ENCODE peak calls at places on chromosome 20, in seven cellular contexts. J is NCI-H748 treated with DMSO at 0.1 percent for 48 hours; V is HTR-8/SVneo; Q is activated CD4-positive, alpha-beta T cell treated with anti-CD3 and anti-CD28 coated beads, Interleukin-2, amount 50 U/mL, for 24 hours; T is T-helper 1 cell; D is stimulated activated CD8-positive, alpha-beta memory T cell treated with anti-CD3 and anti-CD28 coated beads, Interleukin-7, amount 100 ng/mL, for 1 hour; C is lower lobe of right lung. X is an unnamed sample.

GRCh38 chr20:884983-885952 is 30.9 kb downstream of the ANGPT4 start:
- DNase-seq in J (no peak), V (no peak), Q (no peak), T (no peak), D (no peak), C (no peak), X (no peak)

GRCh38 chr20:33668087-33668790 is 1.5 kb downstream of the ACTL10 start:
- DNase-seq in J (no peak), V (no peak), Q (no peak), T (peak), D (peak), C (peak), X (no peak)

GRCh38 chr20:11112837-11113236 is 439.0 kb upstream of the JAG1 start:
- DNase-seq in J (peak), V (no peak), Q (no peak), T (no peak), D (no peak), C (no peak), X (no peak)

GRCh38 chr20:62995898-62996595 is 10.7 kb downstream of the BHLHE23 start:
- DNase-seq in J (no peak), V (no peak), Q (no peak), T (no peak), D (no peak), C (no peak), X (no peak)

GRCh38 chr20:721876-722275 is 46.3 kb upstream of the SCRT2 start:
- DNase-seq in J (no peak), V (no peak), Q (no peak), T (no peak), D (no peak), C (no peak), X (no peak)

GRCh38 chr20:2756056-2756611 is 44.3 kb downstream of the CPXM1 start:
- DNase-seq in J (no peak), V (peak), Q (no peak), T (no peak), D (no peak), C (no peak), X (no peak)

GRCh38 chr20:23152308-23152892 is 66.3 kb upstream of the CD93 start:
- DNase-seq in J (no peak), V (no peak), Q (no peak), T (no peak), D (no peak), C (no peak), X (no peak)

GRCh38 chr20:2890743-2891142 is 17.5 kb downstream of the PTPRA start:
- DNase-seq in J (no peak), V (no peak), Q (no peak), T (no peak), D (no peak), C (no peak), X (no peak)

GRCh38 chr20:4898282-4898681 is 103.0 kb downstream of the SLC23A2 start:
- DNase-seq in J (no peak), V (peak), Q (no peak), T (no peak), D (no peak), C (no peak), X (no peak)

GRCh38 chr20:38355161-38356012 is 9.1 kb downstream of the LBP start:
- DNase-seq in J (no peak), V (no peak), Q (no peak), T (no peak), D (no peak), C (no peak), X (no peak)

GRCh38 chr20:57613481-57613921 is 6.7 kb downstream of the ZBP1 start:
- DNase-seq in J (no peak), V (no peak), Q (no peak), T (no peak), D (no peak), C (peak), X (no peak)

GRCh38 chr20:48205786-48206185 is 420.5 kb upstream of the SULF2 start:
- DNase-seq in J (no peak), V (no peak), Q (no peak), T (no peak), D (no peak), C (no peak), X (no peak)

GRCh38 chr20:32902456-32903420 is 44.0 kb downstream of the EFCAB8 start:
- DNase-seq in J (no peak), V (peak), Q (peak), T (peak), D (peak), C (peak), X (peak)

GRCh38 chr20:44720994-44721784 is 6.0 kb downstream of the CCN5 start:
- DNase-seq in J (no peak), V (no peak), Q (no peak), T (no peak), D (no peak), C (peak), X (no peak)

GRCh38 chr20:41279546-41280225 is 37.8 kb downstream of the ZHX3 start:
- DNase-seq in J (no peak), V (no peak), Q (no peak), T (no peak), D (no peak), C (no peak), X (no peak)

GRCh38 chr20:226958-227357 is at the start of gene DEFB129:
- DNase-seq in J (no peak), V (no peak), Q (no peak), T (no peak), D (no peak), C (no peak), X (no peak)

GRCh38 chr20:1805161-1805581 is 90.0 kb upstream of the SIRPA start:
- DNase-seq in J (no peak), V (no peak), Q (no peak), T (no peak), D (no peak), C (no peak), X (no peak)

GRCh38 chr20:17518339-17519052 is 12.7 kb downstream of the BFSP1 start:
- DNase-seq in J (no peak), V (no peak), Q (no peak), T (no peak), D (no peak), C (peak), X (no peak)

GRCh38 chr20:33006776-33007375 is 628 bp upstream of the BPIFB2 start:
- DNase-seq in J (no peak), V (no peak), Q (no peak), T (no peak), D (no peak), C (no peak), X (no peak)

GRCh38 chr20:5945963-5946362 is 4.4 kb downstream of the TRMT6 start:
- DNase-seq in J (no peak), V (no peak), Q (no peak), T (no peak), D (no peak), C (no peak), X (no peak)